ENCODE peak calls at places on chromosomes 7 and 10, in nine cellular contexts. B is hepatocyte, K is GM23338, Y is GM23248, G is PC-3, E is neural progenitor cell, P is OCI-LY7, X is HCT116, N is MM.1S. F is an unnamed sample.

GRCh38 chr10:60809157-60809556 is 30.9 kb downstream of the CDK1 start:
- DNase-seq in B (peak; percentile 57), K (no peak), Y (peak; percentile 85), G (peak; percentile 68), E (no peak), P (no peak), X (no peak), N (no peak), F (no peak)

GRCh38 chr7:71935674-71936073 is 476.5 kb downstream of the CALN1 start:
- DNase-seq in B (no peak), K (no peak), Y (no peak), G (no peak), E (no peak), P (no peak), X (no peak), N (peak; percentile 70), F (no peak)

GRCh38 chr7:42227523-42227922 is 9.5 kb downstream of the GLI3 start:
- DNase-seq in B (no peak), K (peak; percentile 87), Y (no peak), G (no peak), E (peak; percentile 78), P (no peak), X (no peak), N (peak; percentile 64), F (no peak)

GRCh38 chr7:140084972-140085371 is 22.2 kb upstream of the PARP12 start:
- DNase-seq in B (no peak), K (no peak), Y (no peak), G (no peak), E (no peak), P (no peak), X (no peak), N (no peak), F (no peak)

GRCh38 chr10:31064334-31064733 is 32.7 kb upstream of the ZNF438 start:
- DNase-seq in B (peak; percentile 15), K (no peak), Y (peak; percentile 90), G (no peak), E (no peak), P (no peak), X (no peak), N (no peak), F (no peak)

GRCh38 chr7:116316838-116317612 is 106.7 kb downstream of the TES start:
- DNase-seq in B (peak; percentile 75), K (no peak), Y (peak; percentile 99), G (peak; percentile 98), E (peak; percentile 54), P (no peak), X (peak; percentile 99), N (no peak), F (no peak)

GRCh38 chr10:106424981-106425380 is 739.5 kb downstream of the SORCS1 start:
- DNase-seq in B (no peak), K (no peak), Y (peak; percentile 37), G (peak; percentile 86), E (no peak), P (no peak), X (no peak), N (no peak), F (no peak)

GRCh38 chr7:24756989-24757798 is at the start of gene GSDME:
- DNase-seq in B (peak; percentile 90), K (peak; percentile 84), Y (peak; percentile 83), G (peak; percentile 52), E (peak; percentile 81), P (peak; percentile 10), X (no peak), N (peak; percentile 62), F (peak; percentile 96)

GRCh38 chr7:120874016-120874415 is 16.1 kb upstream of the TSPAN12 start:
- DNase-seq in B (no peak), K (no peak), Y (no peak), G (no peak), E (no peak), P (no peak), X (no peak), N (no peak), F (no peak)

GRCh38 chr10:49663596-49663995 is 15.9 kb upstream of the C10orf53 start:
- DNase-seq in B (no peak), K (no peak), Y (no peak), G (no peak), E (no peak), P (no peak), X (no peak), N (no peak), F (peak; percentile 76)

GRCh38 chr7:85630904-85631582 is 444.2 kb upstream of the SEMA3D start:
- DNase-seq in B (no peak), K (no peak), Y (peak; percentile 28), G (peak; percentile 12), E (peak; percentile 51), P (no peak), X (no peak), N (peak; percentile 26), F (no peak)

GRCh38 chr7:148155826-148156225 is 434.7 kb upstream of the C7orf33 start:
- DNase-seq in B (no peak), K (no peak), Y (no peak), G (no peak), E (no peak), P (no peak), X (no peak), N (no peak), F (no peak)

GRCh38 chr7:104106106-104106505 is 101.7 kb downstream of the ORC5 start:
- DNase-seq in B (no peak), K (no peak), Y (peak; percentile 26), G (peak; percentile 15), E (no peak), P (no peak), X (no peak), N (no peak), F (no peak)

GRCh38 chr7:10138087-10138854 is 835.4 kb upstream of the PHF14 start:
- DNase-seq in B (no peak), K (no peak), Y (no peak), G (no peak), E (no peak), P (no peak), X (no peak), N (no peak), F (no peak)

GRCh38 chr10:128511284-128511683 is 385.1 kb upstream of the MKI67 start:
- DNase-seq in B (no peak), K (no peak), Y (no peak), G (no peak), E (no peak), P (no peak), X (no peak), N (peak; percentile 7), F (peak; percentile 59)

GRCh38 chr7:533266-533665 is 13.6 kb upstream of the PDGFA start:
- DNase-seq in B (no peak), K (no peak), Y (no peak), G (no peak), E (no peak), P (no peak), X (no peak), N (no peak), F (no peak)

GRCh38 chr10:89373916-89374711 is 3.7 kb upstream of the IFIT1B start:
- DNase-seq in B (peak; percentile 69), K (no peak), Y (peak; percentile 95), G (peak; percentile 89), E (no peak), P (no peak), X (no peak), N (no peak), F (peak; percentile 41)

GRCh38 chr7:36161996-36162395 is 8.9 kb downstream of the EEPD1 start:
- DNase-seq in B (no peak), K (no peak), Y (no peak), G (peak; percentile 98), E (peak; percentile 6), P (no peak), X (no peak), N (no peak), F (no peak)

GRCh38 chr7:36158321-36158605 is 5.2 kb downstream of the EEPD1 start:
- DNase-seq in B (no peak), K (no peak), Y (no peak), G (peak; percentile 32), E (no peak), P (no peak), X (no peak), N (no peak), F (no peak)

GRCh38 chr7:36157506-36158320 is 4.7 kb downstream of the EEPD1 start:
- DNase-seq in B (no peak), K (no peak), Y (no peak), G (peak; percentile 77), E (no peak), P (no peak), X (no peak), N (no peak), F (no peak)

GRCh38 chr7:36159618-36160017 is 6.6 kb downstream of the EEPD1 start:
- DNase-seq in B (no peak), K (no peak), Y (no peak), G (no peak), E (no peak), P (no peak), X (no peak), N (no peak), F (no peak)

GRCh38 chr7:36160313-36160712 is 7.3 kb downstream of the EEPD1 start:
- DNase-seq in B (no peak), K (no peak), Y (no peak), G (no peak), E (no peak), P (no peak), X (no peak), N (no peak), F (no peak)
- TF ChIP-seq EZH2phosphoT487 in B (no peak), K (no peak), Y (no peak), G (no peak), E (no peak), P (no peak), X (no peak), N (no peak), F (no peak)

GRCh38 chr7:2404714-2405119 is 1.3 kb downstream of the CHST12 start:
- DNase-seq in B (no peak), K (no peak), Y (no peak), G (no peak), E (no peak), P (peak; percentile 37), X (no peak), N (peak; percentile 35), F (no peak)
- H2AFZ ChIP-seq in B (no peak overlapping the region), K (no peak overlapping the region), Y (peak overlapping the region; percentile 79), G (peak overlapping the region; percentile 96), E (no peak overlapping the region), P (no peak overlapping the region), X (no peak overlapping the region), N (no peak overlapping the region), F (no peak overlapping the region)

GRCh38 chr10:110387983-110388681 is 83.4 kb upstream of the SMNDC1 start:
- DNase-seq in B (no peak), K (no peak), Y (no peak), G (no peak), E (no peak), P (peak; percentile 53), X (no peak), N (peak; percentile 67), F (no peak)
- TF ChIP-seq EZH2phosphoT487 in B (no peak), K (no peak), Y (no peak), G (no peak), E (no peak), P (no peak), X (no peak), N (no peak), F (no peak)

DNA sequence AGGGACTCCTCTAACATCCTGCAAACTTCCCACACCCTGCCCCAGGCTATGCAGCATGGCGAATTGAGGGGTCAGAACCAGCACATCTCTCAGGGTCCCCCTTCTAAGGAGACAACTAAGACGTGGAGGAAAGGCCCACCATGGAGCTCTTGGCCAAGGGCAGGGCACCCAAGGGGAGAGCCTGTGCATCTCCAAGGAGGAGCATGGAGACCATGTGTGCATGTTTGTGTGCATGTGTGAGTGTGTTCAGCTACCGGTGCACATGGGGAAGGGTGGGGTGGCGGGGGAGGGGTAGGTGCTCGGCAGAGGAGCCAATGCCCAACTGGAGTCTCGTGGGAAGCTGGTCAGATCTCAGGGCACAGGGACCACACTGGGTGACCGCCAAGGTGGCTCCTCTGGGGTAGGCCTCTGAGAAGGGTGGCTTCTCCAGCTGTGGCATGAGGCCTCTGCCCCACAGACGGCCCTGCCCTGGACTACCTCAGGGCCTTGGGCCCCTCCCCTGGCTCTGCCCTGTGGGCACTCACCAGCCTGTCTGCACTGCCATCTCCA is 62.4 kb downstream of the RASGEF1A start:
- DNase-seq in B (no peak), K (no peak), Y (no peak), G (no peak), E (no peak), P (no peak), X (no peak), N (no peak), F (no peak)
- H2AFZ ChIP-seq in B (no peak overlapping the region), K (no peak overlapping the region), Y (no peak overlapping the region), G (no peak overlapping the region), E (no peak overlapping the region), P (no peak overlapping the region), X (no peak overlapping the region), N (no peak overlapping the region), F (no peak overlapping the region)

F was measured in SK-N-SH.